ENCODE peak calls at places on chromosome 14, in eight cellular contexts. Z, Y, K, T, U, Q, W and E are unnamed samples.

GRCh38 chr14:106605548-106606448 is 1079.4 kb downstream of the TMEM121 start:
- DNase-seq in Z (no peak), Y (no peak), K (no peak), T (no peak), U (peak), Q (peak), W (no peak), E (peak)

GRCh38 chr14:91286530-91286937 is 42.0 kb upstream of the GPR68 start:
- DNase-seq in Z (peak), Y (peak), K (peak), T (peak), U (peak), Q (peak), W (peak), E (peak)

GRCh38 chr14:75334191-75335051 is 55.8 kb downstream of the FOS start:
- DNase-seq in Z (no peak), Y (no peak), K (no peak), T (no peak), U (no peak), Q (peak), W (peak), E (peak)

GRCh38 chr14:97618401-97618800 is 821.2 kb downstream of the VRK1 start:
- DNase-seq in Z (no peak), Y (no peak), K (no peak), T (no peak), U (no peak), Q (no peak), W (no peak), E (no peak)

GRCh38 chr14:76497550-76498484 is 121.9 kb downstream of the ESRRB start:
- DNase-seq in Z (no peak), Y (no peak), K (no peak), T (no peak), U (no peak), Q (no peak), W (no peak), E (no peak)

GRCh38 chr14:104689620-104690265 is 325 bp downstream of the INF2 start:
- DNase-seq in Z (peak), Y (no peak), K (no peak), T (no peak), U (no peak), Q (no peak), W (no peak), E (no peak)

GRCh38 chr14:71686677-71687076 is 245.6 kb upstream of the RGS6 start:
- DNase-seq in Z (peak), Y (peak), K (peak), T (no peak), U (no peak), Q (no peak), W (peak), E (no peak)

GRCh38 chr14:99682809-99683618 is 1.1 kb upstream of the CYP46A1 start:
- DNase-seq in Z (peak), Y (peak), K (peak), T (peak), U (peak), Q (peak), W (peak), E (peak)

GRCh38 chr14:56794088-56794556 is 16.2 kb downstream of the OTX2 start:
- DNase-seq in Z (no peak), Y (no peak), K (no peak), T (no peak), U (no peak), Q (no peak), W (no peak), E (no peak)

GRCh38 chr14:78228702-78229327 is 58.6 kb downstream of the NRXN3 start:
- DNase-seq in Z (no peak), Y (no peak), K (no peak), T (no peak), U (no peak), Q (no peak), W (no peak), E (no peak)

GRCh38 chr14:96693986-96694385 is 103.2 kb upstream of the VRK1 start:
- DNase-seq in Z (no peak), Y (no peak), K (no peak), T (no peak), U (no peak), Q (no peak), W (no peak), E (no peak)

GRCh38 chr14:79404874-79405273 is 806.4 kb downstream of the DIO2 start:
- DNase-seq in Z (no peak), Y (no peak), K (no peak), T (no peak), U (no peak), Q (no peak), W (no peak), E (no peak)

GRCh38 chr14:105857223-105857815 is 330.9 kb downstream of the TMEM121 start:
- DNase-seq in Z (no peak), Y (no peak), K (peak), T (no peak), U (no peak), Q (no peak), W (no peak), E (peak)